ENCODE peak calls at places on chromosomes 16 and 17, in eight cellular contexts. D, N, F, C, G, E, Q and K are unnamed samples.

GRCh38 chr16:49679085-49679484 is 176.8 kb downstream of the ZNF423 start:
- DNase-seq in D (no peak), F (no peak), E (no peak), N (no peak), G (no peak), C (no peak), Q (no peak), K (no peak)

GRCh38 chr17:2777242-2777867 is 18.9 kb upstream of the RAP1GAP2 start:
- DNase-seq in G (no peak), F (no peak), N (no peak), D (no peak), Q (no peak), C (no peak), E (no peak), K (no peak)

GRCh38 chr16:4370570-4371480 is 823 bp upstream of the VASN start:
- DNase-seq in E (peak; percentile 91), C (no peak), N (no peak), G (no peak), Q (peak; percentile 74), F (peak; percentile 96), D (peak; percentile 95), K (no peak)

GRCh38 chr17:75838410-75838809 is 5.8 kb downstream of the UNC13D start:
- DNase-seq in F (no peak), N (no peak), D (peak; percentile 61), G (no peak), C (no peak), E (no peak), Q (no peak), K (no peak)

GRCh38 chr16:26594666-26595065 is 472.1 kb upstream of the C16orf82 start:
- DNase-seq in G (no peak), N (no peak), E (no peak), F (no peak), Q (no peak), D (no peak), C (no peak), K (no peak)

GRCh38 chr17:1181769-1182137 is 2.0 kb upstream of the ABR start:
- DNase-seq in D (no peak), E (no peak), C (no peak), G (no peak), N (no peak), F (no peak), Q (no peak), K (no peak)

GRCh38 chr17:16870253-16871245 is 101.4 kb downstream of the TNFRSF13B start:
- DNase-seq in G (peak; percentile 48), Q (no peak), D (peak; percentile 70), N (no peak), F (peak; percentile 58), C (peak; percentile 21), E (no peak), K (no peak)

GRCh38 chr17:60604686-60605334 is 4.8 kb downstream of the PPM1D start:
- DNase-seq in Q (no peak), F (peak; percentile 86), E (no peak), N (no peak), D (peak; percentile 81), C (no peak), G (no peak), K (no peak)

GRCh38 chr16:57624806-57625500 is 3.5 kb upstream of the ADGRG1 start:
- DNase-seq in F (no peak), D (peak; percentile 59), E (no peak), G (no peak), Q (no peak), C (no peak), N (no peak), K (no peak)

GRCh38 chr17:2963332-2964027 is 99.9 kb downstream of the OR1D5 start:
- DNase-seq in N (no peak), E (no peak), G (peak; percentile 50), C (no peak), D (no peak), F (no peak), Q (no peak), K (no peak)

GRCh38 chr16:30183961-30184429 is 593 bp downstream of the CORO1A start:
- DNase-seq in C (peak; percentile 53), G (peak; percentile 69), F (peak; percentile 69), Q (peak; percentile 50), D (peak; percentile 77), N (peak; percentile 90), E (no peak), K (peak; percentile 91)

GRCh38 chr16:67016681-67017450 is 12.1 kb upstream of the CBFB start:
- DNase-seq in Q (peak; percentile 19), E (no peak), F (peak; percentile 33), G (peak; percentile 46), D (peak; percentile 61), N (no peak), C (no peak), K (no peak)

GRCh38 chr17:48608921-48609505 is 1.8 kb downstream of the HOXB7 start:
- DNase-seq in F (no peak), Q (no peak), G (no peak), E (no peak), C (no peak), D (no peak), N (no peak), K (no peak)

GRCh38 chr16:50862818-50863672 is 121.2 kb downstream of the CYLD start:
- DNase-seq in E (peak; percentile 34), F (peak; percentile 34), Q (no peak), G (no peak), N (no peak), C (no peak), D (no peak), K (no peak)

GRCh38 chr17:80295146-80295545 is 34.5 kb downstream of the RNF213 start:
- DNase-seq in E (no peak), N (no peak), D (no peak), C (no peak), F (no peak), Q (no peak), G (no peak), K (no peak)

GRCh38 chr17:80539022-80539421 is 5.6 kb upstream of the RPTOR start:
- DNase-seq in N (no peak), C (no peak), D (no peak), G (no peak), E (no peak), Q (no peak), F (no peak), K (no peak)

GRCh38 chr16:49441366-49441780 is 67.8 kb downstream of the C16orf78 start:
- DNase-seq in G (no peak), D (peak; percentile 78), F (no peak), C (peak; percentile 47), Q (peak; percentile 44), N (peak; percentile 76), E (no peak), K (peak; percentile 87)

DNA sequence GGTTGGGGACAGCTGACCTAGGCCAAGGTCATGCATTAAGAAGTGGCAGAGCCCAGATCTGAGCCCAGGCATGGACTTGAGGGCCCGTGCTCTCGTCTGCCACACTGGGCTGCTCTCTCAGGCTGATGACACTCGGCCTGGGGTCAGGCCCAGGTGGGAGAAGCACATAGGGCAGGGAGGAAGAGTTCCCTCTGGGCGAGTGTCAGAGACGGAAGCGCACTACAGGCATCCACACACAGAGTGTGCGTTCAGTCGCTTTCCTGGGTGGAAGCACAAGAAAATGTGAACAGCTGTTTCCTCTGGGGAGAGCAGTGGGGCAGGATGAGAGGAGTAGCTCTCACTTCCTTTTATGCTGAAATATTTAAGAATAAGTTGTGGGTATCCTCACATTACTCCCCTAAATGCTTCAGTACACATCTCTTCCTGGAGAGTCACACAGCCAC is 59.7 kb downstream of the B9D1 start:
- DNase-seq in D (peak; percentile 71), G (peak; percentile 53), E (no peak), F (no peak), C (no peak), Q (no peak), N (no peak), K (no peak)
- H3K27ac ChIP-seq in D (no peak overlapping the region), G (no peak overlapping the region), E (peak overlapping the region; percentile 57), F (no peak overlapping the region), C (no peak overlapping the region), Q (peak overlapping the region; percentile 58), N (no peak overlapping the region), K (no peak overlapping the region)

DNA sequence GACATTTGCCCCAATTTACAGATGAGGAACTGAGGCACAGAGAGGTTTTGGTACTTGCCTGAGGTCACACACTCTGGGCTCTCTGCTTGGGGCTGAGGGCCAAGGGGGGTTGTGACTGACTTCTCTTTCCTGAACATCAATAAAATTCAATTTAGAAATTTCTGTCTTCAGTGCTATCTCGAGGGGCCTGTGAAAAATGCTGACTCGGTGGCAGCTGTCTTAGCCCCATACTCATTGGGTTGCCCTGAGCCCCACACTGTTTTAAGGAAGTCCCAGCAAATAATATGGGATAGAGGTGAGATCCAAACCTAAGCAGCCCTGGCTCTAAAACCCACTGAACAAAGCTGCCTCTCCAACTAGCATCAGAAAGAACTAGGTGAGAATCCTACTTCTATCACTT is 7.0 kb upstream of the BRCA1 start:
- DNase-seq in Q (no peak), C (no peak), G (no peak), F (no peak), N (no peak), E (no peak), D (peak; percentile 25), K (no peak)
- H3K27ac ChIP-seq in Q (no peak overlapping the region), C (no peak overlapping the region), G (no peak overlapping the region), F (no peak overlapping the region), N (no peak overlapping the region), E (no peak overlapping the region), D (no peak overlapping the region), K (no peak overlapping the region)

GRCh38 chr16:52751035-52751434 is 204.1 kb upstream of the TOX3 start:
- DNase-seq in F (no peak), D (no peak), N (no peak), G (no peak), E (no peak), Q (no peak), C (no peak), K (no peak)

GRCh38 chr16:52742608-52743007 is 195.7 kb upstream of the TOX3 start:
- DNase-seq in Q (no peak), N (no peak), F (no peak), G (no peak), D (no peak), E (no peak), C (no peak), K (no peak)

GRCh38 chr16:52742052-52742451 is 195.1 kb upstream of the TOX3 start:
- DNase-seq in G (no peak), Q (no peak), F (no peak), E (no peak), D (no peak), C (no peak), N (no peak), K (no peak)

GRCh38 chr16:52743702-52744101 is 196.8 kb upstream of the TOX3 start:
- DNase-seq in G (no peak), D (no peak), N (no peak), E (no peak), F (no peak), Q (no peak), C (no peak), K (no peak)

DNA sequence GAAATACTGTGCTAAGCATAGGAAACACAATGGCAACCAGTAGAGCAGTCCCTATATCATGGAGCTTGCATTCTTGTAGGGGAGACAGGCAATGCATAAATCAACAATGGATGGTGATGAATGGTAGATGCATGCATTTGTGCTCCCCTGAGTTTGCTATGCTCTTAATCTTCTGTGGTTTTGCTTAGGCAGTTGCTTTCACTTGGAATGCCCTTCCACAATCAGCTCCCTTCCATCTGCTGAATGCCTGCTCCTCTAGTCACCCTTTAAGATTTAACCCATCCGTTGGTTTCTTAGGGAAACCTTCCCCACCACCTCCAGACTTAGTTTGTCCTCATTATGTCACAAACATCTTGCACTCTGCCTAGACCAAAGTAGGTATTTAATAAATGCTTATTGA is 200.3 kb upstream of the TOX3 start:
- DNase-seq in N (no peak), E (no peak), C (no peak), G (no peak), D (no peak), F (no peak), Q (no peak), K (no peak)
- H3K27ac ChIP-seq in N (no peak overlapping the region), E (no peak overlapping the region), C (no peak overlapping the region), G (no peak overlapping the region), D (no peak overlapping the region), F (no peak overlapping the region), Q (no peak overlapping the region), K (no peak overlapping the region)

GRCh38 chr16:11571549-11571948 is 15.2 kb downstream of the LITAF start:
- DNase-seq in N (no peak), F (no peak), E (no peak), C (no peak), D (peak; percentile 27), Q (no peak), G (peak; percentile 31), K (no peak)
- H3K27ac ChIP-seq in N (peak overlapping the region; percentile 50), F (no peak overlapping the region), E (no peak overlapping the region), C (no peak overlapping the region), D (no peak overlapping the region), Q (peak overlapping the region; percentile 33), G (no peak overlapping the region), K (peak overlapping the region; percentile 72)